ENCODE peak calls at places on chromosomes 12 and 14, in seven cellular contexts. P, J, N, B, O, D and R are unnamed samples.

GRCh38 chr12:100858658-100859057 is 64.1 kb downstream of the ANO4 start:
- DNase-seq in P (no peak), J (no peak), N (no peak), B (no peak), O (no peak), D (no peak), R (no peak)

GRCh38 chr14:103061482-103061976 is 4.2 kb upstream of the CDC42BPB start:
- DNase-seq in P (no peak), J (no peak), N (no peak), B (no peak), O (no peak), D (no peak), R (no peak)

GRCh38 chr12:122366685-122367475 is 55.6 kb downstream of the CLIP1 start:
- DNase-seq in P (peak; percentile 66), J (peak; percentile 82), N (no peak), B (peak; percentile 23), O (peak; percentile 74), D (peak; percentile 88), R (no peak)

GRCh38 chr12:5168148-5168547 is 124.5 kb downstream of the KCNA5 start:
- DNase-seq in P (no peak), J (no peak), N (no peak), B (no peak), O (no peak), D (no peak), R (no peak)

GRCh38 chr14:50545618-50546017 is 13.2 kb upstream of the MAP4K5 start:
- DNase-seq in P (no peak), J (no peak), N (no peak), B (no peak), O (no peak), D (no peak), R (no peak)

GRCh38 chr12:25583545-25583944 is 30.5 kb upstream of the LMNTD1 start:
- DNase-seq in P (peak; percentile 44), J (no peak), N (no peak), B (peak; percentile 38), O (no peak), D (peak; percentile 2), R (no peak)

GRCh38 chr12:112839386-112839972 is 47.9 kb downstream of the RPH3A start:
- DNase-seq in P (no peak), J (no peak), N (no peak), B (no peak), O (no peak), D (peak; percentile 99), R (no peak)

GRCh38 chr12:41972196-41972994 is 172.3 kb downstream of the GXYLT1 start:
- DNase-seq in P (no peak), J (no peak), N (no peak), B (no peak), O (no peak), D (no peak), R (no peak)

GRCh38 chr12:105226219-105226618 is 9.8 kb downstream of the APPL2 start:
- DNase-seq in P (no peak), J (peak; percentile 62), N (no peak), B (peak; percentile 7), O (peak; percentile 76), D (no peak), R (no peak)

GRCh38 chr12:132081423-132081822 is 62.7 kb downstream of the DDX51 start:
- DNase-seq in P (no peak), J (no peak), N (no peak), B (no peak), O (no peak), D (no peak), R (no peak)

GRCh38 chr12:114339626-114340025 is 66.3 kb downstream of the TBX5 start:
- DNase-seq in P (no peak), J (no peak), N (no peak), B (no peak), O (no peak), D (no peak), R (no peak)

GRCh38 chr12:117850048-117850447 is 118.7 kb downstream of the KSR2 start:
- DNase-seq in P (peak; percentile 85), J (no peak), N (no peak), B (peak; percentile 26), O (no peak), D (peak; percentile 77), R (no peak)

GRCh38 chr12:65968359-65968758 is 144.1 kb downstream of the HMGA2 start:
- DNase-seq in P (no peak), J (no peak), N (no peak), B (no peak), O (no peak), D (no peak), R (no peak)

GRCh38 chr12:67025543-67026114 is 243.5 kb upstream of the CAND1 start:
- DNase-seq in P (peak; percentile 74), J (no peak), N (no peak), B (peak; percentile 23), O (peak; percentile 33), D (peak; percentile 45), R (no peak)

GRCh38 chr12:30753761-30754382 is 879 bp downstream of the CAPRIN2 start:
- DNase-seq in P (no peak), J (no peak), N (no peak), B (no peak), O (no peak), D (peak; percentile 19), R (no peak)

GRCh38 chr12:76901628-76902386 is 23.0 kb upstream of the CSRP2 start:
- DNase-seq in P (no peak), J (no peak), N (no peak), B (no peak), O (no peak), D (no peak), R (no peak)

GRCh38 chr14:53338192-53338591 is 185.1 kb upstream of the DDHD1 start:
- DNase-seq in P (no peak), J (no peak), N (no peak), B (no peak), O (no peak), D (no peak), R (no peak)

GRCh38 chr12:106303202-106303820 is 778 bp downstream of the TCP11L2 start:
- DNase-seq in P (peak; percentile 89), J (peak; percentile 92), N (peak; percentile 87), B (peak; percentile 90), O (peak; percentile 80), D (peak; percentile 61), R (peak; percentile 85)

GRCh38 chr14:95696741-95697140 is 10.5 kb downstream of the TCL1B start:
- DNase-seq in P (no peak), J (no peak), N (no peak), B (no peak), O (no peak), D (no peak), R (no peak)

GRCh38 chr12:48187916-48188695 is 4.7 kb downstream of the CCDC184 start:
- DNase-seq in P (no peak), J (no peak), N (no peak), B (no peak), O (no peak), D (no peak), R (no peak)

GRCh38 chr12:109626378-109627115 is 53.0 kb downstream of the MVK start:
- DNase-seq in P (no peak), J (no peak), N (no peak), B (no peak), O (no peak), D (no peak), R (no peak)

GRCh38 chr12:7832059-7832696 is 40.5 kb downstream of the SLC2A14 start:
- DNase-seq in P (peak; percentile 58), J (no peak), N (no peak), B (no peak), O (peak; percentile 13), D (peak; percentile 69), R (peak; percentile 36)

GRCh38 chr14:69326611-69327010 is 66.7 kb downstream of the GALNT16 start:
- DNase-seq in P (no peak), J (no peak), N (no peak), B (no peak), O (no peak), D (no peak), R (no peak)

GRCh38 chr12:93323625-93324165 is 54.0 kb upstream of the NUDT4 start:
- DNase-seq in P (no peak), J (no peak), N (no peak), B (no peak), O (no peak), D (no peak), R (no peak)

DNA sequence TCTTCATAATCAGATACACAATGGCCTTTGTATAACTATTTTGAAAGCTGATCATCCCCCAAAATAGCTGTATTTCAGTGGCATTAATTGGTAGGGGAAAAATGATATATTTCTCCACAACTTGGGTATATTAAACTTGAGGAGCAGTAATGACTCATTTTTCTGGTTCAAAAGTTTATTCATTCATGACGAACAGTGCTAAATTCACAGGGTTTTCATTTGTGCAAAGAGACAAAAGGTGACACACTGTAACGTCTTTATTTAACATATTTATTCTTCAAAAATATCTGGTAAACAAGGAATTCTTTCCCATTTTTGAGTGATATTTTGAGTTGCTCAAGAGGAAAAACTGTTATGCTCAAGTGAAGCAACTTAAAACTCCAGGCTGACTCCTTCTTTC is 415.5 kb upstream of the SOX5 start:
- DNase-seq in P (no peak), J (no peak), N (no peak), B (no peak), O (no peak), D (no peak), R (no peak)
- H3K4me1 ChIP-seq in P (no peaks in the 10 kb centered on the region), J (no peaks in the 10 kb centered on the region), N (no peaks in the 10 kb centered on the region), B (no peaks in the 10 kb centered on the region), O (peaks cover under 1% of the 10 kb centered on the region), D (no peaks in the 10 kb centered on the region), R (no peaks in the 10 kb centered on the region)

DNA sequence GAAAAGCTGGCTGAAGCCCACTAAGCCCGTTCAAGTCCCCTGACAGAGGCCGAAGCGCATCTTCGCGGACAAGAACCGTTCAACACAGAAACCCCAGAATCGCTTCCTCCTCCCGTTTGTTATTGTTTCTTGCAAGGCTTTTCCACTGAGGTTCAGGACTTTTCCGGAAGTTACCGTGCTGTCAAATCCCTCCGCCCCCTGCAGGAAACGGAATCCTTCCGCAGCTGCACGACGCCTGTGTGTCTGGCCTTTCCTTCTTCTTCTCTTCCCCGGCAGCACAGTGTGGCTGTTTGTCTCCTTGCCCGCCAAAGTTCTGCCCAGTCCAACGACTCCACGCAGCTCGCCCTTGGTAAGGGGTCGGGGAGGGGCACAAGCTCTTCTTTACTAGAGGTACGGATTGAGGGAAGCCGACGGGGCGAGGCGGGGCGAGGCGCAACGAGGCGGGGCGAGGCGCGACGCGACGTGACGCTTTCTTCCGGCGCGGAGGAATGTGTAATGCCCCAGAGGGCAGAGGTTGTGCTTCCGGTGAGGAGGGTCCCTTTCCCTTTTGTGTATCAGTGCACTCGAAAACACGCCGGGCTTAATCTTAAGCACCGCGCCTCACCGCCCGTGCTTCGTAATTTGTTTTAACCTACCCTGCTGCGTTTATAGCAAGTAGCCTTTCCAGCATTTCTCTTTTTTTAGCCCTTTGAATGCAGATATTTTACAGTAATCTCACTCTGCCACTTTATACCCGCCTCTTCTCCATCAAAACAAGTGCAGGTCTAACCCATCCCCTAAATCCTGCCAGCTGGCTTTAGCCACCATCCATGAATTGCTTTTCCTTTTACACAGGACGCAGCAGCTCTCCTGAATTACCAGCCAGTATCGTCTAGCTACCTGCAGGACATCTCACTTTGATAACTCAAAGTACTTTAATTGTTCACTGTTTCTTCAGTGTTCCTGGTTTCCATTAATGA is at the start of gene KDM5A:
- DNase-seq in P (peak; percentile 97), J (peak; percentile 94), N (peak; percentile 87), B (peak; percentile 89), O (peak; percentile 81), D (peak; percentile 97), R (peak; percentile 93)
- TF ChIP-seq CTCF in P (no peak), J (no peak), N (peak; percentile 26), B (no peak), O (peak; percentile 50), D (no peak), R (no peak)

GRCh38 chr12:121131941-121132341 is 735 bp upstream of the P2RX7 start:
- DNase-seq in P (no peak), J (no peak), N (no peak), B (no peak), O (no peak), D (no peak), R (no peak)
- H3K27ac ChIP-seq in P (no peak overlapping the region), J (no peak overlapping the region), N (peak overlapping the region; percentile 87), B (no peak overlapping the region), O (peak overlapping the region; percentile 81), D (no peak overlapping the region), R (no peak overlapping the region)

GRCh38 chr14:91245029-91245428 is 525 bp upstream of the GPR68 start:
- DNase-seq in P (no peak), J (no peak), N (no peak), B (no peak), O (no peak), D (no peak), R (no peak)
- H3K4me1 ChIP-seq in P (no peaks in the 10 kb centered on the region), J (no peaks in the 10 kb centered on the region), N (peaks cover 5% of the 10 kb centered on the region), B (peaks cover 8% of the 10 kb centered on the region), O (peaks cover 31% of the 10 kb centered on the region), D (peaks cover 3% of the 10 kb centered on the region), R (no peaks in the 10 kb centered on the region)